ENCODE peak calls at places on chromosome 6, in eight cellular contexts. J is ELR; V is transverse colon; Z is hepatic stellate cell; L is GDM1; F is naive thymus-derived CD8-positive, alpha-beta T cell; M is activated CD8-positive, alpha-beta memory T cell treated with anti-CD3 and anti-CD28 coated beads for 4 hours; T is activated T-helper 1 cell treated with Interleukin-2 at 50 U/mL for 16 hours. P is an unnamed sample.
A peak's percentile ranks its signal among the peaks of the same experiment; 100 is the strongest.

GRCh38 chr6:429515-430121 is 38.1 kb downstream of the IRF4 start:
- DNase-seq in J (no peak), M (no peak), V (no peak), T (no peak), Z (no peak), F (no peak), L (no peak), P (no peak)

GRCh38 chr6:144149894-144150672 is at the start of gene STX11:
- DNase-seq in V (peak; percentile 76), J (peak; percentile 74), M (peak; percentile 61), Z (peak; percentile 57), L (peak; percentile 72), F (peak; percentile 46), T (peak; percentile 62), P (peak; percentile 53)

GRCh38 chr6:122712864-122713612 is 66.5 kb upstream of the FABP7 start:
- DNase-seq in T (no peak), L (no peak), Z (no peak), M (no peak), J (peak; percentile 18), F (no peak), V (no peak), P (no peak)

GRCh38 chr6:13743736-13744127 is 32.1 kb upstream of the RANBP9 start:
- DNase-seq in Z (no peak), T (no peak), M (no peak), F (no peak), L (no peak), J (no peak), V (no peak), P (no peak)

GRCh38 chr6:133973109-133973971 is 20.3 kb downstream of the TBPL1 start:
- DNase-seq in F (peak; percentile 47), M (no peak), Z (no peak), T (no peak), V (no peak), J (peak; percentile 75), L (no peak), P (peak; percentile 51)

GRCh38 chr6:149026530-149026942 is 279.7 kb downstream of the UST start:
- DNase-seq in L (peak; percentile 36), M (no peak), J (peak; percentile 94), T (no peak), F (no peak), V (no peak), Z (peak; percentile 70), P (no peak)

GRCh38 chr6:1315560-1316386 is 3.9 kb downstream of the FOXQ1 start:
- DNase-seq in T (no peak), M (no peak), J (no peak), V (no peak), F (no peak), Z (no peak), L (no peak), P (no peak)

GRCh38 chr6:80696268-80696667 is 589.8 kb downstream of the BCKDHB start:
- DNase-seq in L (no peak), F (no peak), V (no peak), T (no peak), Z (no peak), M (no peak), J (no peak), P (no peak)

GRCh38 chr6:38350220-38350619 is 289.5 kb downstream of the BTBD9 start:
- DNase-seq in M (no peak), T (no peak), Z (no peak), F (no peak), J (no peak), L (no peak), V (no peak), P (no peak)

GRCh38 chr6:85544776-85545175 is 48.9 kb downstream of the SNX14 start:
- DNase-seq in F (no peak), T (no peak), M (no peak), J (peak; percentile 57), L (no peak), Z (no peak), V (no peak), P (no peak)

GRCh38 chr6:4352731-4353130 is 217.4 kb upstream of the ECI2 start:
- DNase-seq in L (no peak), M (no peak), F (no peak), Z (no peak), J (no peak), T (no peak), V (no peak), P (no peak)

GRCh38 chr6:99334526-99335127 is 14.8 kb downstream of the FAXC start:
- DNase-seq in J (peak; percentile 73), L (peak; percentile 5), T (no peak), Z (peak; percentile 31), M (no peak), V (no peak), F (peak; percentile 8), P (peak; percentile 50)

GRCh38 chr6:43993881-43994523 is 133.2 kb downstream of the MRPL14 start:
- DNase-seq in Z (no peak), V (no peak), F (no peak), L (no peak), J (no peak), M (no peak), T (no peak), P (no peak)

GRCh38 chr6:72963946-72964345 is 261.4 kb downstream of the KHDC1L start:
- DNase-seq in Z (peak; percentile 9), L (no peak), J (no peak), T (no peak), F (no peak), M (no peak), V (no peak), P (no peak)

GRCh38 chr6:7461416-7461815 is 71.8 kb downstream of the RIOK1 start:
- DNase-seq in V (no peak), J (no peak), M (no peak), Z (no peak), T (no peak), F (no peak), L (no peak), P (no peak)

GRCh38 chr6:82144007-82144851 is 103.3 kb downstream of the IBTK start:
- DNase-seq in M (no peak), Z (peak; percentile 66), V (peak; percentile 7), L (no peak), J (peak; percentile 98), F (no peak), T (no peak), P (peak; percentile 51)

GRCh38 chr6:43798688-43799444 is 28.9 kb downstream of the VEGFA start:
- DNase-seq in J (peak; percentile 95), M (no peak), Z (peak; percentile 74), L (peak; percentile 40), T (no peak), V (peak; percentile 90), F (no peak), P (peak; percentile 99)

GRCh38 chr6:35477028-35477427 is 8.8 kb downstream of the RPL10A start:
- DNase-seq in F (no peak), L (no peak), T (no peak), Z (no peak), J (no peak), M (no peak), V (no peak), P (no peak)

GRCh38 chr6:90730191-90730673 is 143.4 kb upstream of the MAP3K7 start:
- DNase-seq in F (no peak), V (no peak), M (no peak), T (no peak), Z (no peak), L (no peak), J (no peak), P (no peak)

GRCh38 chr6:41502607-41503434 is 43.4 kb upstream of the FOXP4 start:
- DNase-seq in M (no peak), L (no peak), J (no peak), Z (no peak), T (no peak), V (no peak), F (no peak), P (no peak)

GRCh38 chr6:136201735-136202134 is 48.4 kb downstream of the MTFR2 start:
- DNase-seq in V (no peak), L (no peak), J (no peak), M (no peak), Z (no peak), T (no peak), F (no peak), P (no peak)

GRCh38 chr6:52356017-52356416 is 5.9 kb upstream of the PAQR8 start:
- DNase-seq in T (no peak), F (no peak), L (no peak), J (no peak), V (peak; percentile 46), M (no peak), Z (no peak), P (peak; percentile 90)

GRCh38 chr6:4059115-4059777 is 19.7 kb downstream of the FAM217A start:
- DNase-seq in V (no peak), M (peak; percentile 36), L (peak; percentile 7), J (peak; percentile 97), T (peak; percentile 18), Z (peak; percentile 85), F (peak; percentile 48), P (peak; percentile 17)

GRCh38 chr6:130888246-130888645 is 61.0 kb downstream of the SMLR1 start:
- DNase-seq in F (no peak), Z (no peak), J (no peak), M (no peak), L (no peak), V (no peak), T (no peak), P (no peak)

GRCh38 chr6:32967151-32968091 is 973 bp upstream of the BRD2 start:
- DNase-seq in V (peak; percentile 37), M (no peak), J (peak; percentile 72), F (no peak), T (no peak), L (peak; percentile 31), Z (no peak), P (peak; percentile 63)

GRCh38 chr6:34334796-34335416 is 57.6 kb downstream of the NUDT3 start:
- DNase-seq in F (no peak), V (no peak), J (no peak), T (no peak), M (no peak), L (no peak), Z (peak; percentile 14), P (no peak)

GRCh38 chr6:93304514-93304913 is 114.8 kb downstream of the EPHA7 start:
- DNase-seq in F (no peak), T (no peak), Z (no peak), L (no peak), V (no peak), M (no peak), J (no peak), P (no peak)

GRCh38 chr6:156309017-156309416 is 468.2 kb upstream of the ARID1B start:
- DNase-seq in F (no peak), L (no peak), M (no peak), T (no peak), V (no peak), Z (no peak), J (no peak), P (no peak)

GRCh38 chr6:24340998-24341934 is 16.6 kb downstream of the DCDC2 start:
- DNase-seq in L (no peak), V (no peak), M (no peak), Z (no peak), F (no peak), T (no peak), J (no peak), P (no peak)

GRCh38 chr6:158906926-158907325 is 87.8 kb upstream of the EZR start:
- DNase-seq in J (peak; percentile 45), M (no peak), F (no peak), L (no peak), T (no peak), V (no peak), Z (no peak), P (no peak)

GRCh38 chr6:106063448-106063850 is 22.7 kb upstream of the PRDM1 start:
- DNase-seq in F (no peak), J (peak; percentile 84), L (no peak), V (no peak), Z (no peak), M (no peak), T (no peak), P (no peak)

GRCh38 chr6:71621918-71622519 is 264.3 kb upstream of the RIMS1 start:
- DNase-seq in F (no peak), V (no peak), Z (no peak), L (no peak), M (no peak), J (peak; percentile 52), T (no peak), P (no peak)

GRCh38 chr6:153958860-153959259 is 80.2 kb upstream of the OPRM1 start:
- DNase-seq in M (no peak), L (no peak), Z (no peak), V (no peak), T (no peak), F (no peak), J (no peak), P (no peak)

P was measured in small intestine.